ENCODE peak calls at places on chromosomes 11 and 22, in ten cellular contexts. R is mesenchymal stem cell; O is IMR-90; G is right lobe of liver; J is OCI-LY7; F is lower lobe of right lung; E is upper lobe of right lung; C is HCT116; X is naive thymus-derived CD4-positive, alpha-beta T cell; T is stomach. B is an unnamed sample.
A peak's percentile ranks its signal among the peaks of the same experiment; 100 is the strongest.

GRCh38 chr11:65478411-65479183 is 20.2 kb upstream of the MALAT1 start:
- DNase-seq in R (no peak), O (peak; percentile 73), G (peak; percentile 71), J (no peak), F (peak; percentile 64), E (peak; percentile 80), C (no peak), X (no peak), T (peak; percentile 54), B (peak; percentile 70)

GRCh38 chr11:78607691-78608090 is 33.0 kb upstream of the NARS2 start:
- DNase-seq in R (no peak), O (no peak), G (no peak), J (no peak), F (no peak), E (no peak), C (no peak), X (no peak), T (peak; percentile 32), B (no peak)

GRCh38 chr11:79404325-79404724 is 36.5 kb downstream of the TENM4 start:
- DNase-seq in R (peak; percentile 12), O (peak; percentile 73), G (no peak), J (no peak), F (no peak), E (no peak), C (no peak), X (no peak), T (no peak), B (no peak)

GRCh38 chr11:20355221-20356219 is 8.0 kb upstream of the HTATIP2 start:
- DNase-seq in R (peak; percentile 56), O (peak; percentile 58), G (no peak), J (peak; percentile 35), F (no peak), E (no peak), C (peak; percentile 54), X (peak; percentile 21), T (peak; percentile 35), B (no peak)

GRCh38 chr11:6298605-6299004 is 21.7 kb downstream of the CAVIN3 start:
- DNase-seq in R (peak; percentile 47), O (no peak), G (peak; percentile 63), J (peak; percentile 53), F (no peak), E (peak; percentile 65), C (peak; percentile 51), X (no peak), T (peak; percentile 82), B (peak; percentile 44)

GRCh38 chr11:12005476-12005875 is 3.0 kb downstream of the DKK3 start:
- DNase-seq in R (peak; percentile 85), O (peak; percentile 89), G (no peak), J (no peak), F (no peak), E (no peak), C (no peak), X (no peak), T (no peak), B (no peak)

GRCh38 chr11:64019106-64020031 is 16.4 kb upstream of the FLRT1 start:
- DNase-seq in R (no peak), O (no peak), G (no peak), J (no peak), F (no peak), E (no peak), C (no peak), X (no peak), T (peak; percentile 63), B (peak; percentile 59)

GRCh38 chr22:23697031-23697970 is 6.5 kb downstream of the RGL4 start:
- DNase-seq in R (no peak), O (no peak), G (no peak), J (no peak), F (no peak), E (no peak), C (no peak), X (no peak), T (no peak), B (no peak)

GRCh38 chr22:35539910-35540599 is 576 bp upstream of the RASD2 start:
- DNase-seq in R (peak; percentile 43), O (peak; percentile 22), G (peak; percentile 69), J (peak; percentile 73), F (peak; percentile 61), E (peak; percentile 79), C (no peak), X (peak; percentile 35), T (peak; percentile 66), B (peak; percentile 50)

GRCh38 chr11:28615542-28615941 is 507.4 kb downstream of the METTL15 start:
- DNase-seq in R (peak; percentile 55), O (no peak), G (no peak), J (no peak), F (no peak), E (no peak), C (no peak), X (no peak), T (no peak), B (no peak)

GRCh38 chr11:68912254-68912653 is 8.6 kb downstream of the IGHMBP2 start:
- DNase-seq in R (no peak), O (peak; percentile 34), G (no peak), J (no peak), F (no peak), E (no peak), C (no peak), X (no peak), T (no peak), B (no peak)

GRCh38 chr11:105443623-105444022 is 166.2 kb upstream of the GRIA4 start:
- DNase-seq in R (no peak), O (no peak), G (no peak), J (no peak), F (no peak), E (no peak), C (no peak), X (no peak), T (no peak), B (no peak)
- H3K9me3 ChIP-seq in R (peaks cover 21% of the 10 kb centered on the region), O (peaks cover 10% of the 10 kb centered on the region), G (no peaks in the 10 kb centered on the region), J (peaks cover 4% of the 10 kb centered on the region), F (no peaks in the 10 kb centered on the region), E (no peaks in the 10 kb centered on the region), C (no peaks in the 10 kb centered on the region), X (peaks cover 14% of the 10 kb centered on the region), T (no peaks in the 10 kb centered on the region), B (peaks cover 31% of the 10 kb centered on the region)

GRCh38 chr11:118152020-118152551 is 537 bp downstream of the SCN4B start:
- DNase-seq in R (no peak), O (no peak), G (no peak), J (no peak), F (no peak), E (no peak), C (no peak), X (no peak), T (no peak), B (no peak)

GRCh38 chr11:118152552-118153471 is at the start of gene SCN4B:
- DNase-seq in R (peak; percentile 59), O (peak; percentile 20), G (no peak), J (no peak), F (peak; percentile 73), E (peak; percentile 82), C (no peak), X (no peak), T (peak; percentile 65), B (peak; percentile 76)

GRCh38 chr11:118151421-118151820 is 1.2 kb downstream of the SCN4B start:
- DNase-seq in R (no peak), O (peak; percentile 4), G (no peak), J (no peak), F (no peak), E (no peak), C (no peak), X (no peak), T (no peak), B (no peak)

GRCh38 chr11:118153976-118154375 is 1.4 kb upstream of the SCN4B start:
- DNase-seq in R (no peak), O (no peak), G (no peak), J (no peak), F (no peak), E (no peak), C (no peak), X (no peak), T (no peak), B (no peak)

GRCh38 chr11:118153516-118153915 is 893 bp upstream of the SCN4B start:
- DNase-seq in R (no peak), O (no peak), G (no peak), J (no peak), F (no peak), E (no peak), C (no peak), X (no peak), T (no peak), B (no peak)
- H3K4me3 ChIP-seq in R (no peak overlapping the region), O (no peak overlapping the region), G (no peak overlapping the region), J (no peak overlapping the region), F (peak overlapping the region; percentile 56), E (peak overlapping the region; percentile 53), C (no peak overlapping the region), X (no peak overlapping the region), T (peak overlapping the region; percentile 50), B (peak overlapping the region; percentile 75)

GRCh38 chr11:108207683-108208060 is 14.8 kb downstream of the NPAT start:
- DNase-seq in R (no peak), O (no peak), G (no peak), J (no peak), F (no peak), E (no peak), C (no peak), X (no peak), T (no peak), B (no peak)
- H3K9me3 ChIP-seq in R (peaks cover 26% of the 10 kb centered on the region), O (peaks cover 16% of the 10 kb centered on the region), G (no peaks in the 10 kb centered on the region), J (peaks cover 72% of the 10 kb centered on the region), F (peaks cover 8% of the 10 kb centered on the region), E (no peaks in the 10 kb centered on the region), C (no peaks in the 10 kb centered on the region), X (peaks cover 14% of the 10 kb centered on the region), T (no peaks in the 10 kb centered on the region), B (peaks cover 14% of the 10 kb centered on the region)

GRCh38 chr11:119513806-119514170 is 90.8 kb upstream of the THY1 start:
- DNase-seq in R (no peak), O (no peak), G (no peak), J (no peak), F (no peak), E (no peak), C (no peak), X (no peak), T (no peak), B (no peak)

GRCh38 chr11:119509969-119510401 is 87.0 kb upstream of the THY1 start:
- DNase-seq in R (peak; percentile 80), O (peak; percentile 92), G (no peak), J (peak; percentile 36), F (no peak), E (no peak), C (no peak), X (no peak), T (no peak), B (peak; percentile 22)

GRCh38 chr11:119513141-119513805 is 90.3 kb upstream of the THY1 start:
- DNase-seq in R (no peak), O (no peak), G (no peak), J (no peak), F (no peak), E (no peak), C (no peak), X (no peak), T (no peak), B (no peak)

GRCh38 chr11:119512373-119512772 is 89.4 kb upstream of the THY1 start:
- DNase-seq in R (no peak), O (no peak), G (no peak), J (no peak), F (no peak), E (no peak), C (no peak), X (no peak), T (no peak), B (no peak)

DNA sequence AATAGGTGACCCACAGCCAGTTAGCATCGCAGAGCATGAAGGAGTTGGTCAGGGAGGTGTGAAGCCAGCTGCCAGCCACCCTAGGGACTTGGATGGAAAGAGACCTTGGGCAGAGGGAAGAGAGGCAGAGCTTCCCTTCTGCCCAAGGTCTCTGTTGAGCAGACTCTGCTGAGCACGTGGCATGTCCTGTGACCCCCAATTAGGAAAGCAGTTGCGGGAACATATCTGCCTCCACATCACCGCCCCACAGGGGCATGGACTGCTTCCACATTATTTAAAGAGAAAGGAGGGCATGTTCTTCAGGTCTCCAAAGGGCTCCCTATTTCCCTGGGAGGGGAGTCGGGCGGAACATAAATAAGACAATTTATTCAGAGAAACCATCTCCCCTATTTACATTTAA is 88.6 kb upstream of the THY1 start:
- DNase-seq in R (no peak), O (no peak), G (no peak), J (no peak), F (no peak), E (no peak), C (no peak), X (no peak), T (no peak), B (no peak)
- H3K4me3 ChIP-seq in R (no peak overlapping the region), O (no peak overlapping the region), G (no peak overlapping the region), J (no peak overlapping the region), F (no peak overlapping the region), E (no peak overlapping the region), C (no peak overlapping the region), X (no peak overlapping the region), T (no peak overlapping the region), B (no peak overlapping the region)

B was measured in left ventricle myocardium inferior.